ENCODE peak calls at places on chromosomes 6 and 20, in nine cellular contexts. N is cardiac fibroblast, E is WERI-Rb-1, U is IMR-90, I is K562, M is heart right ventricle, F is astrocyte of the spinal cord, L is prostate gland, H is kidney. T is an unnamed sample.

GRCh38 chr20:52469143-52469542 is 277.6 kb upstream of the ZFP64 start:
- DNase-seq in L (no peak), U (no peak), I (no peak), H (no peak), E (no peak), F (no peak), M (no peak), N (no peak), T (no peak)

GRCh38 chr6:28462401-28462800 is 19.1 kb upstream of the ZSCAN23 start:
- DNase-seq in M (no peak), L (no peak), H (no peak), N (no peak), E (peak), I (no peak), F (no peak), U (no peak), T (no peak)

GRCh38 chr20:9200620-9201019 is 131.7 kb downstream of the PLCB4 start:
- DNase-seq in E (no peak), N (peak), L (no peak), F (peak), I (no peak), M (no peak), H (no peak), U (peak), T (peak)

GRCh38 chr6:16585805-16586204 is 175.5 kb downstream of the ATXN1 start:
- DNase-seq in N (peak), E (no peak), H (no peak), F (no peak), U (no peak), I (no peak), L (no peak), M (no peak), T (peak)

GRCh38 chr20:36526521-36527011 is 14.8 kb upstream of the MYL9 start:
- DNase-seq in U (no peak), H (no peak), N (no peak), F (no peak), M (no peak), E (no peak), I (no peak), L (no peak), T (no peak)

GRCh38 chr6:132491303-132491702 is 21.6 kb downstream of the STX7 start:
- DNase-seq in U (peak), M (peak), I (no peak), L (no peak), H (no peak), E (no peak), N (peak), F (peak), T (peak)

GRCh38 chr20:2671977-2672376 is 8.0 kb upstream of the IDH3B start:
- DNase-seq in L (no peak), M (no peak), H (no peak), E (peak), F (no peak), I (no peak), U (no peak), N (no peak), T (no peak)

GRCh38 chr20:54070187-54070987 is at the start of gene BCAS1:
- DNase-seq in F (no peak), L (peak), N (no peak), U (no peak), I (peak), E (no peak), M (no peak), H (no peak), T (no peak)

GRCh38 chr20:50380697-50381040 is 129.5 kb upstream of the PTPN1 start:
- DNase-seq in N (peak), H (peak), I (no peak), F (peak), U (peak), E (peak), L (peak), M (no peak), T (peak)

GRCh38 chr6:52049252-52050050 is 38.0 kb downstream of the PKHD1 start:
- DNase-seq in F (peak), N (peak), I (peak), H (no peak), L (no peak), M (no peak), U (peak), E (no peak), T (peak)

GRCh38 chr20:63061701-63062100 is 54.9 kb upstream of the BHLHE23 start:
- DNase-seq in E (no peak), F (no peak), N (no peak), M (no peak), H (peak), I (no peak), U (no peak), L (no peak), T (no peak)

GRCh38 chr20:36479938-36480337 is 61.4 kb upstream of the MYL9 start:
- DNase-seq in N (no peak), F (no peak), L (no peak), E (no peak), I (peak), M (no peak), U (no peak), H (no peak), T (peak)

GRCh38 chr6:20211037-20211940 is 980 bp downstream of the MBOAT1 start:
- DNase-seq in L (peak), N (no peak), H (no peak), U (peak), F (peak), M (no peak), I (no peak), E (no peak), T (peak)

GRCh38 chr6:49570474-49571079 is 20.1 kb downstream of the C6orf141 start:
- DNase-seq in E (no peak), I (no peak), U (peak), H (no peak), M (no peak), L (no peak), F (peak), N (peak), T (peak)

GRCh38 chr6:156538875-156539660 is 238.1 kb upstream of the ARID1B start:
- DNase-seq in M (no peak), U (no peak), L (no peak), I (no peak), E (no peak), N (no peak), F (no peak), H (no peak), T (no peak)

GRCh38 chr6:117547688-117548621 is 54.4 kb downstream of the GOPC start:
- DNase-seq in U (peak), N (peak), E (peak), I (no peak), M (peak), F (peak), H (peak), L (peak), T (peak)

GRCh38 chr6:135624402-135625297 is 127.1 kb upstream of the AHI1 start:
- DNase-seq in E (no peak), L (no peak), N (no peak), H (no peak), M (no peak), F (peak), U (peak), I (no peak), T (peak)

GRCh38 chr20:56362833-56363413 is 4.1 kb downstream of the FAM210B start:
- DNase-seq in I (peak), M (no peak), L (no peak), H (peak), U (peak), F (no peak), N (no peak), E (peak), T (no peak)

GRCh38 chr6:134515976-134516375 is 198.1 kb upstream of the SGK1 start:
- DNase-seq in L (no peak), M (no peak), N (peak), U (no peak), F (no peak), H (no peak), E (no peak), I (no peak), T (peak)

GRCh38 chr6:92849636-92850035 is 569.7 kb downstream of the EPHA7 start:
- DNase-seq in U (no peak), F (no peak), N (no peak), L (peak), E (no peak), I (no peak), H (no peak), M (no peak), T (no peak)

GRCh38 chr6:31829633-31830492 is 2.3 kb downstream of the HSPA1B start:
- DNase-seq in I (no peak), U (peak), N (peak), M (no peak), E (no peak), F (peak), L (no peak), H (peak), T (peak)

DNA sequence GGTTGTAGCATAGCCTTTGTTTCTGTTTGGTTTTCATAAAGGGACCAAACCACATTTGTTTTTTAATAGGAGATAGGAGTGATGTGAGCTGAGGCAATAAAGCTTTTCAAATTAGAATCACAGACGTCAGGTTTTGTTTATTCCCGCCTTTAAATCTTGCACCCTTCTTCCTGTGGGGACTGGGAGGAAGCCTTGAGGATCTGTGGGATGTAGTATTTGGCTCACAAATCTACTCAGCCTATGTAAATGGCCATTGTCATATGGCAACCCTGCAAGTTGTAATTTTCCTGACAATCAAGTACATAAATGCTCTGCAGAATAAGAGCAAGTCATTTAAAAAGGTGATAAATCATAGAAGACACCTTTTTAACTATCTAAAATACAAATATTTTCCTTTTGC is 110.4 kb downstream of the ADGRG6 start:
- DNase-seq in H (no peak), N (no peak), M (no peak), F (peak), L (no peak), E (no peak), U (no peak), I (no peak), T (no peak)
- TF ChIP-seq CTCF in H (no peak), N (no peak), M (no peak), F (no peak), L (no peak), E (no peak), U (no peak), I (no peak), T (no peak)

DNA sequence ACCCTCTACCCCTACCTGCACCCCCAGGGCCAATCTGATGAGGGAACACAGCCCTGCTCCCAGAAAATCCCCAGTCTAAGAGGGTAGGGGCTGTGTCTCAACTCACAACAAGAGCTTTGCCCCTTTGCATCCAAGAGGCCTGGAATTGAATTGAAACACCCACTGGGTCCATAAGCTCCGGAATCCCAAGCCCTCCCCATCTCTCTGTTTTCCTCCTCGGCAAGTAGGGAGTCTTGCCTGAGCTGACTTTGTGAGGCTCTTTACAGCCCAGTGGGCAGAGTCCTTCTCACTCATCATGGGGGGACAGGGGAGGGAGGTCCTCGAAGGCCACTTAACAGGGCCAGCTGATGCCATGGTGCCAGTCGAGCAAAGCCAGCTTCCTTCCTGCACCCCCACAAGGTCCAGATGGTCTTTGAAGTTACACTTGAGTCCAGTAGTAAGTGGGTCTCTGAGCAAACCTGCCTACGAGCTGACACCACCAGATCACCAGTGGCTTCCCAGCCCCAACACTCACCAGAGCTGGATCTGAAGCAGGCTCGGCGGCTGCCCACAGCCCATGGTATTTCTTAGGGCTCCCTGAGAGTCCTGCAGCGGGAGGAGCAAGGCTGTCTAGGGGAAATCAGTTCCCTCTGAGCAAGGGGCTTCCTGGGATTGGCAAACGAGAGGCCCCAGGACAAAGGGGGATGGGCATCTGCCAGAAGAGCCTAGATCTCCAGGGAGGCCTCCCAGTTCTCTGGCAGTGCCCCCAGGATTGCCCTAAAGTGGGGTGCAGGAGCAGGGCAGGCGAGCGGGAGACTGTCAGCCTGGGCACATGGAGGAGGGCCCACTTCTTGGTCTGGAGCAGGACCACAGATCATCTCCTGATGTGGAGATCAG is 144.5 kb downstream of the VEGFA start:
- DNase-seq in I (no peak), N (no peak), M (no peak), U (no peak), E (no peak), L (no peak), F (no peak), H (peak), T (no peak)
- H3K4me3 ChIP-seq in I (no peak), N (no peak), M (no peak), U (no peak), E (no peak), L (no peak), F (no peak), H (no peak), T (no peak)

DNA sequence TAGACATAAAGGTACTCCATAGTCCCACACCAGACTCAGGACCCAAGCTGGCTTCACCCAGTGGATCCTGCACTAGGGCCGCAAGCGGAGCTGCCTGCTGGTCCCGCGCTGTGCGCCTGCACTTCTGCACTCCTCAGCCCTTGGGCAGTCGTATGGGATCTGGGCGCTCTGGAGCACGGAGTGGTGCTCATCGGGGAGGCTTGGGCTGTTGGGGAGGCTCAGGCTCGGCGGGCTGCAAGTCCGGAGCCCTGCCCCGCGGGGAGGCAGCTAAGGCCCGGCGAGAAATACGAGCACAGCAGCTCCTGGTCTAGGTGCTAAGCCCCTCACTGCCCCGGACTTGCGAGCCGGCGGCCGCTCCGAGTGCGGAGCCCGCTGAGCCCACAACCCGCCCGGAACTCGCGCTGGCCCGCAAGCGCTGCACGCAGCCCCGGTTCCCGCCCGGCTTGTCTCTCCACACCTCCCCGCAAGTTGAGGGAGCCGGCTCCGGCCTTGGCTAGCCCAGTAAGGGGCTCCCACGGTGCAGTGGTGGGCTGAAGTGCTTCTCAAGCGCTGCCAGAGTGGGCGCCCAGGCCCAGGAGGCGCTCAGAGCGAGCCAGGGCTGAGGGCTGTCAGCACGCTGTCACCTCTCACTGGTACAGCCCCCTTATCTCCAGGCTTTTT is 33.4 kb upstream of the GCNT2 start:
- DNase-seq in I (no peak), N (no peak), H (peak), E (no peak), U (no peak), F (no peak), L (no peak), M (no peak), T (no peak)
- TF ChIP-seq CTCF in I (no peak), N (no peak), H (no peak), E (no peak), U (no peak), F (no peak), L (no peak), M (no peak), T (no peak)

GRCh38 chr6:99993533-99994251 is at the start of gene MCHR2:
- DNase-seq in N (no peak), H (no peak), L (no peak), E (no peak), M (no peak), F (no peak), I (no peak), U (no peak), T (no peak)
- H3K4me3 ChIP-seq in N (no peak), H (peak), L (peak), E (no peak), M (no peak), F (peak), I (no peak), U (no peak), T (no peak)

GRCh38 chr6:160138839-160139419 is 17.3 kb downstream of the SLC22A1 start:
- DNase-seq in F (no peak), H (no peak), L (no peak), U (no peak), I (no peak), E (no peak), M (no peak), N (no peak), T (no peak)
- TF ChIP-seq CTCF in F (no peak), H (no peak), L (no peak), U (no peak), I (no peak), E (peak), M (no peak), N (no peak), T (no peak)